ENCODE peak calls at places on chromosomes 7 and 10, in six cellular contexts. E, O, H, G, J and A are unnamed samples.

GRCh38 chr10:96228408-96229019 is 42.9 kb downstream of the BLNK start:
- DNase-seq in E (no peak), O (no peak), H (no peak), G (no peak), J (no peak), A (no peak)

GRCh38 chr10:33706191-33706590 is 371.7 kb upstream of the NRP1 start:
- DNase-seq in E (peak; percentile 41), O (no peak), H (no peak), G (no peak), J (no peak), A (no peak)

GRCh38 chr7:512541-513311 is 6.9 kb downstream of the PDGFA start:
- DNase-seq in E (no peak), O (no peak), H (no peak), G (no peak), J (no peak), A (no peak)

GRCh38 chr10:118003146-118003545 is 43.6 kb downstream of the RAB11FIP2 start:
- DNase-seq in E (no peak), O (no peak), H (no peak), G (no peak), J (no peak), A (no peak)

GRCh38 chr10:122021828-122022227 is 32.9 kb downstream of the TACC2 start:
- DNase-seq in E (no peak), O (no peak), H (no peak), G (no peak), J (no peak), A (no peak)

GRCh38 chr7:38934536-38934935 is 25.5 kb upstream of the VPS41 start:
- DNase-seq in E (no peak), O (no peak), H (no peak), G (no peak), J (no peak), A (no peak)

GRCh38 chr10:24047201-24047600 is 161.7 kb upstream of the KIAA1217 start:
- DNase-seq in E (no peak), O (no peak), H (no peak), G (no peak), J (no peak), A (no peak)

GRCh38 chr10:118112496-118113125 is 65.9 kb upstream of the RAB11FIP2 start:
- DNase-seq in E (no peak), O (no peak), H (no peak), G (no peak), J (no peak), A (no peak)

GRCh38 chr7:26091933-26092332 is 60.1 kb upstream of the NFE2L3 start:
- DNase-seq in E (peak; percentile 36), O (peak; percentile 27), H (no peak), G (no peak), J (no peak), A (no peak)

GRCh38 chr10:36578306-36578705 is 547.1 kb upstream of the ANKRD30A start:
- DNase-seq in E (no peak), O (no peak), H (no peak), G (no peak), J (no peak), A (no peak)

GRCh38 chr10:29807407-29807806 is 172.6 kb upstream of the SVIL start:
- DNase-seq in E (peak; percentile 85), O (no peak), H (no peak), G (no peak), J (no peak), A (peak; percentile 35)

GRCh38 chr10:74822101-74822500 is 4.3 kb upstream of the KAT6B start:
- DNase-seq in E (no peak), O (no peak), H (no peak), G (no peak), J (no peak), A (no peak)